ENCODE peak calls at places on chromosomes 7 and 10, in five cellular contexts. R, N, A, H and K are unnamed samples.

GRCh38 chr7:33554046-33554445 is 351.3 kb upstream of the BMPER start:
- DNase-seq in R (no peak), N (no peak), A (no peak), H (no peak), K (no peak)

GRCh38 chr10:121436630-121437311 is 161.5 kb downstream of the FGFR2 start:
- DNase-seq in R (no peak), N (no peak), A (no peak), H (peak), K (no peak)

GRCh38 chr10:79052311-79053080 is 16.3 kb upstream of the ZMIZ1 start:
- DNase-seq in R (peak), N (no peak), A (no peak), H (no peak), K (no peak)

GRCh38 chr10:69326692-69327091 is 48.4 kb downstream of the HK1 start:
- DNase-seq in R (no peak), N (no peak), A (no peak), H (no peak), K (no peak)

GRCh38 chr7:73725703-73726466 is 6.4 kb upstream of the STX1A start:
- DNase-seq in R (peak), N (peak), A (peak), H (peak), K (peak)

GRCh38 chr10:102718220-102718619 is 3.8 kb downstream of the SFXN2 start:
- DNase-seq in R (no peak), N (no peak), A (no peak), H (no peak), K (no peak)

GRCh38 chr7:995571-995970 is 12.6 kb downstream of the CYP2W1 start:
- DNase-seq in R (no peak), N (no peak), A (no peak), H (no peak), K (no peak)

GRCh38 chr7:99601656-99602310 is 3.7 kb downstream of the TMEM225B start:
- DNase-seq in R (no peak), N (no peak), A (no peak), H (no peak), K (no peak)

GRCh38 chr10:11489591-11489990 is 121.9 kb downstream of the USP6NL start:
- DNase-seq in R (no peak), N (no peak), A (no peak), H (no peak), K (no peak)